ENCODE peak calls at places on chromosomes 4 and X, in eight cellular contexts. Q, N, B, H, C, M, D and Z are unnamed samples.

GRCh38 chrX:35340451-35340850 is 397.9 kb downstream of the FAM47B start:
- DNase-seq in Q (no peak), H (no peak), D (no peak), N (no peak), B (no peak), M (no peak), C (no peak), Z (no peak)

GRCh38 chrX:53379747-53380146 is 42.7 kb downstream of the SMC1A start:
- DNase-seq in B (no peak), D (no peak), Q (no peak), M (no peak), N (no peak), C (no peak), H (peak; percentile 21), Z (no peak)

GRCh38 chrX:48573690-48574269 is 504 bp upstream of the RBM3 start:
- DNase-seq in M (peak; percentile 28), H (no peak), C (peak; percentile 37), Q (no peak), D (no peak), B (no peak), N (no peak), Z (no peak)

GRCh38 chr4:52643846-52644245 is 15.3 kb downstream of the USP46 start:
- DNase-seq in Q (peak; percentile 72), D (peak; percentile 38), N (peak; percentile 81), M (peak; percentile 56), C (peak; percentile 76), B (no peak), H (no peak), Z (no peak)

GRCh38 chr4:153008578-153009199 is 72.6 kb downstream of the FHDC1 start:
- DNase-seq in D (no peak), M (no peak), C (no peak), H (no peak), N (no peak), B (no peak), Q (no peak), Z (peak; percentile 50)

GRCh38 chr4:177155454-177155853 is 154.2 kb upstream of the NEIL3 start:
- DNase-seq in H (no peak), B (no peak), C (no peak), D (no peak), M (no peak), N (no peak), Q (no peak), Z (no peak)

GRCh38 chrX:102765217-102765616 is 44.7 kb downstream of the GPRASP3 start:
- DNase-seq in N (no peak), B (no peak), H (no peak), C (no peak), M (no peak), D (no peak), Q (peak; percentile 88), Z (no peak)

GRCh38 chrX:13511557-13512330 is 57.7 kb upstream of the EGFL6 start:
- DNase-seq in N (no peak), Q (peak; percentile 16), H (no peak), D (no peak), B (no peak), C (no peak), M (no peak), Z (no peak)

GRCh38 chrX:85828771-85829170 is 218.6 kb downstream of the CHM start:
- DNase-seq in N (no peak), B (no peak), D (no peak), H (no peak), M (no peak), Q (no peak), C (no peak), Z (no peak)

GRCh38 chrX:1595711-1596060 is 4.3 kb downstream of the AKAP17A start:
- DNase-seq in M (no peak), D (peak; percentile 25), N (no peak), C (no peak), B (no peak), Q (no peak), H (no peak), Z (no peak)

GRCh38 chr4:84944952-84945351 is 21.5 kb downstream of the WDFY3 start:
- DNase-seq in C (no peak), H (no peak), B (no peak), Q (no peak), M (no peak), D (no peak), N (no peak), Z (no peak)

GRCh38 chr4:60201052-60201673 is 999.0 kb upstream of the ADGRL3 start:
- DNase-seq in B (no peak), M (peak; percentile 77), Q (peak; percentile 57), C (no peak), D (peak; percentile 63), H (no peak), N (peak; percentile 80), Z (no peak)

GRCh38 chr4:151426513-151426912 is 17.5 kb downstream of the FHIP1A start:
- DNase-seq in M (no peak), D (no peak), B (no peak), Q (no peak), H (no peak), N (no peak), C (no peak), Z (no peak)

GRCh38 chr4:137909910-137910309 is 332.2 kb downstream of the SLC7A11 start:
- DNase-seq in M (peak; percentile 28), H (no peak), N (peak; percentile 55), Q (no peak), B (no peak), C (no peak), D (peak; percentile 69), Z (no peak)

GRCh38 chr4:182475539-182475938 is 232.3 kb downstream of the TENM3 start:
- DNase-seq in H (no peak), M (no peak), Q (no peak), C (no peak), N (no peak), D (no peak), B (no peak), Z (no peak)

GRCh38 chr4:61068745-61069144 is 131.4 kb upstream of the ADGRL3 start:
- DNase-seq in D (no peak), Q (peak; percentile 52), H (no peak), N (no peak), C (no peak), M (no peak), B (no peak), Z (no peak)

GRCh38 chr4:188201851-188202250 is 62.6 kb downstream of the TRIML1 start:
- DNase-seq in M (no peak), B (no peak), H (no peak), N (no peak), D (no peak), Q (no peak), C (no peak), Z (no peak)

GRCh38 chr4:153115322-153116100 is 88.7 kb upstream of the TRIM2 start:
- DNase-seq in M (peak; percentile 47), H (peak; percentile 76), C (no peak), Q (peak; percentile 64), D (no peak), N (no peak), B (peak; percentile 44), Z (no peak)

GRCh38 chr4:154164931-154165839 is 326.4 kb downstream of the DCHS2 start:
- DNase-seq in H (no peak), B (peak; percentile 89), C (no peak), Q (peak; percentile 96), M (peak; percentile 16), D (no peak), N (no peak), Z (no peak)

GRCh38 chrX:25016938-25017598 is 1.3 kb upstream of the ARX start:
- DNase-seq in C (no peak), Q (no peak), N (no peak), D (no peak), H (no peak), B (no peak), M (no peak), Z (no peak)

GRCh38 chr4:73523126-73523525 is 41.6 kb downstream of the AFM start:
- DNase-seq in B (no peak), M (no peak), C (no peak), D (no peak), N (no peak), H (no peak), Q (no peak), Z (no peak)

GRCh38 chr4:71732706-71733105 is 51.2 kb downstream of the GC start:
- DNase-seq in B (peak; percentile 10), N (peak; percentile 60), C (no peak), M (peak; percentile 52), Q (peak; percentile 54), D (no peak), H (no peak), Z (no peak)

GRCh38 chrX:17635231-17635630 is 102.1 kb upstream of the SCML1 start:
- DNase-seq in B (no peak), Q (no peak), M (peak; percentile 45), H (peak; percentile 88), N (peak; percentile 78), C (no peak), D (no peak), Z (no peak)

GRCh38 chr4:1712216-1713002 is at the start of gene SLBP:
- DNase-seq in D (peak; percentile 93), B (no peak), H (peak; percentile 97), N (peak; percentile 93), Q (peak; percentile 89), C (peak; percentile 94), M (peak; percentile 97), Z (peak; percentile 97)

GRCh38 chr4:1715002-1715761 is 3.1 kb upstream of the SLBP start:
- DNase-seq in M (no peak), N (no peak), C (no peak), Q (no peak), B (no peak), H (no peak), D (no peak), Z (no peak)

GRCh38 chr4:1716065-1716945 is 4.2 kb upstream of the SLBP start:
- DNase-seq in Q (no peak), C (no peak), B (no peak), N (no peak), H (no peak), D (no peak), M (no peak), Z (no peak)

GRCh38 chr4:1713003-1713397 is 881 bp upstream of the SLBP start:
- DNase-seq in C (no peak), H (no peak), Q (no peak), D (no peak), B (no peak), M (no peak), N (no peak), Z (no peak)

GRCh38 chr4:1714303-1715001 is 2.3 kb upstream of the SLBP start:
- DNase-seq in B (no peak), H (no peak), C (no peak), D (no peak), N (no peak), Q (no peak), M (no peak), Z (no peak)
- TF ChIP-seq CTCF in B (no peak), H (no peak), C (no peak), D (no peak), N (no peak), Q (no peak), M (no peak), Z (no peak)

GRCh38 chr4:122003335-122003734 is 51.5 kb upstream of the TRPC3 start:
- DNase-seq in C (no peak), D (no peak), Q (peak; percentile 34), B (no peak), H (no peak), N (peak; percentile 32), M (peak; percentile 59), Z (no peak)
- TF ChIP-seq CTCF in C (no peak), D (peak; percentile 58), Q (peak; percentile 46), B (peak; percentile 30), H (peak; percentile 37), N (peak; percentile 41), M (peak; percentile 35), Z (no peak)

GRCh38 chr4:44448548-44449443 is at the start of gene KCTD8:
- DNase-seq in C (peak; percentile 94), B (no peak), Q (peak; percentile 76), D (peak; percentile 87), N (peak; percentile 95), M (peak; percentile 94), H (peak; percentile 87), Z (peak; percentile 84)
- TF ChIP-seq CTCF in C (peak; percentile 76), B (peak; percentile 65), Q (peak; percentile 74), D (peak; percentile 87), N (peak; percentile 72), M (peak; percentile 80), H (peak; percentile 78), Z (peak; percentile 41)

GRCh38 chr4:78778530-78778929 is 2.4 kb downstream of the BMP2K start:
- DNase-seq in C (no peak), N (no peak), Q (no peak), B (no peak), H (no peak), M (no peak), D (no peak), Z (no peak)
- TF ChIP-seq CTCF in C (no peak), N (no peak), Q (no peak), B (no peak), H (no peak), M (no peak), D (no peak), Z (no peak)